ENCODE peak calls at places on chromosome 12, in five cellular contexts. F, D, O, X and N are unnamed samples.

GRCh38 chr12:57110189-57111045 is 745 bp downstream of the STAT6 start:
- DNase-seq in O (no peak), D (peak; percentile 71), X (peak; percentile 70), F (peak; percentile 48), N (peak; percentile 73)

GRCh38 chr12:116528067-116528466 is 31.1 kb upstream of the MAP1LC3B2 start:
- DNase-seq in D (no peak), O (peak; percentile 82), F (peak; percentile 77), X (no peak), N (no peak)

GRCh38 chr12:12481636-12482035 is 81.0 kb downstream of the DUSP16 start:
- DNase-seq in X (no peak), O (no peak), D (no peak), F (no peak), N (no peak)

GRCh38 chr12:64669270-64669842 is 59.1 kb downstream of the RASSF3 start:
- DNase-seq in O (no peak), D (peak; percentile 46), F (no peak), X (peak; percentile 38), N (peak; percentile 26)

GRCh38 chr12:6215932-6216494 is 15.8 kb downstream of the CD9 start:
- DNase-seq in O (peak; percentile 91), F (peak; percentile 96), X (peak; percentile 92), D (no peak), N (no peak)

GRCh38 chr12:104482113-104482512 is 25.4 kb downstream of the CHST11 start:
- DNase-seq in O (no peak), F (no peak), X (no peak), D (peak; percentile 43), N (no peak)

GRCh38 chr12:101877816-101878811 is 734 bp downstream of the DRAM1 start:
- DNase-seq in X (peak; percentile 30), D (no peak), O (no peak), F (peak; percentile 26), N (peak; percentile 9)

GRCh38 chr12:11133816-11134215 is 628 bp downstream of the TAS2R30 start:
- DNase-seq in O (no peak), D (no peak), F (no peak), X (no peak), N (no peak)

GRCh38 chr12:10214131-10214876 is 1.6 kb downstream of the GABARAPL1 start:
- DNase-seq in O (peak; percentile 83), F (peak; percentile 8), X (no peak), D (no peak), N (no peak)

GRCh38 chr12:27272375-27273028 is 28.4 kb downstream of the STK38L start:
- DNase-seq in F (no peak), X (no peak), O (peak; percentile 53), D (no peak), N (no peak)

GRCh38 chr12:92673756-92674155 is 29.0 kb upstream of the PLEKHG7 start:
- DNase-seq in D (no peak), X (no peak), O (no peak), F (no peak), N (no peak)

GRCh38 chr12:56021882-56022497 is 1.1 kb downstream of the IKZF4 start:
- DNase-seq in D (no peak), O (no peak), F (no peak), X (no peak), N (no peak)

GRCh38 chr12:73112035-73112816 is 840.1 kb downstream of the TRHDE start:
- DNase-seq in F (no peak), D (no peak), X (no peak), O (no peak), N (no peak)

GRCh38 chr12:82625523-82625922 is 61.2 kb upstream of the TMTC2 start:
- DNase-seq in D (no peak), F (no peak), O (no peak), X (no peak), N (no peak)

GRCh38 chr12:51590347-51591019 is 550 bp upstream of the SCN8A start:
- DNase-seq in X (no peak), D (peak; percentile 34), F (peak; percentile 20), O (peak; percentile 51), N (peak; percentile 63)

GRCh38 chr12:72346331-72346944 is 74.3 kb downstream of the TRHDE start:
- DNase-seq in X (peak; percentile 59), F (peak; percentile 7), D (no peak), O (peak; percentile 61), N (no peak)

GRCh38 chr12:45427042-45427441 is 211.1 kb downstream of the ANO6 start:
- DNase-seq in X (no peak), F (no peak), D (no peak), O (no peak), N (no peak)

GRCh38 chr12:22658214-22658613 is 33.2 kb downstream of the ETNK1 start:
- DNase-seq in D (no peak), X (no peak), O (peak; percentile 94), F (peak; percentile 65), N (no peak)

GRCh38 chr12:67056329-67056728 is 212.8 kb upstream of the CAND1 start:
- DNase-seq in X (no peak), D (no peak), F (no peak), O (no peak), N (no peak)

GRCh38 chr12:53938276-53939140 is at the start of gene HOXC13:
- DNase-seq in D (no peak), X (no peak), F (peak; percentile 99), O (no peak), N (peak; percentile 21)

GRCh38 chr12:53941187-53941586 is 2.6 kb downstream of the HOXC13 start:
- DNase-seq in D (no peak), X (no peak), F (no peak), O (no peak), N (no peak)

GRCh38 chr12:53940448-53941014 is 1.9 kb downstream of the HOXC13 start:
- DNase-seq in F (no peak), O (no peak), X (no peak), D (no peak), N (no peak)

GRCh38 chr12:53937596-53938275 is 895 bp upstream of the HOXC13 start:
- DNase-seq in F (no peak), X (no peak), D (no peak), O (no peak), N (no peak)

GRCh38 chr12:53939141-53940108 is 794 bp downstream of the HOXC13 start:
- DNase-seq in D (no peak), O (no peak), X (no peak), F (peak; percentile 74), N (no peak)
- H3K27ac ChIP-seq in D (no peak overlapping the region), O (no peak overlapping the region), X (no peak overlapping the region), F (peak overlapping the region; percentile 42), N (no peak overlapping the region)

DNA sequence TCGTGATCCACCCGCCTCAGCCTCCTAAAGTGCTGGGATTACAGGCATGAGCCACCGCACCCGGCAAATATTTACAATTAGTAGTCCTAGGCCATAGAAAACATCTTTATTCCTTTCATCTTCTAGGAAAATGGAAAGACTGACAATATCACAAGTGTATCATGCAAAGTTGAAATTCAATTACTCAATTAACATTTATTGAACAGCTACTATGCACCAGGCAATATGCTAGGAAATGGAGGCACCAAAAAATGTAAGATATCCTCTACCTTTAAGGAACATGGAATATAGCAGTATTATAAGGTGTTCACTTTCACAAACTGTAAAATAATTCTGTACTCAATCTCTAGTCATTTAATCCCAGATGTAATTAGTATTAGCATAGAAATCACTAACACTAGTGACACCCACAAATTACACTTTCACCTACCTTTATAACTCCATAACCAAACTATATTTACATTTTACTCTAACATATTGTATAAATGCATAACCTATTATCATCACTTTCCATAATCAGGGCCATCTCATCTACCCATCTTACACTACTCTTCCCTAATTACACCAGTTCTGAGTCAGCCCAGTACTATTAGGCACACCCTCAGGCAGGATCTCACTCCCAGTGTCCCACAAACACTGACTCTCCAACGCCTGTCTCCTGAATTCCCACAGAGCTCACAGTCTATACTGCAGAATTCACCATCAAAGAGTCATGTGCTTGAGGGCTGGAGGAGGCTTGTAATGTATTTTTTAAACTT is 10.4 kb downstream of the CORO1C start:
- DNase-seq in F (peak; percentile 71), O (peak; percentile 63), X (no peak), D (no peak), N (no peak)
- H3K27ac ChIP-seq in F (peak overlapping the region; percentile 14), O (peak overlapping the region; percentile 98), X (no peak overlapping the region), D (no peak overlapping the region), N (no peak overlapping the region)

GRCh38 chr12:132266370-132266769 is 63.0 kb downstream of the GALNT9 start:
- DNase-seq in X (no peak), O (no peak), D (no peak), F (no peak), N (no peak)

GRCh38 chr12:132265056-132265800 is 64.2 kb downstream of the GALNT9 start:
- DNase-seq in F (no peak), X (no peak), O (no peak), D (no peak), N (no peak)

GRCh38 chr12:132268674-132269073 is 60.7 kb downstream of the GALNT9 start:
- DNase-seq in X (no peak), D (no peak), O (no peak), F (no peak), N (no peak)

GRCh38 chr12:132267873-132268272 is 61.5 kb downstream of the GALNT9 start:
- DNase-seq in D (no peak), O (no peak), F (no peak), X (no peak), N (no peak)

DNA sequence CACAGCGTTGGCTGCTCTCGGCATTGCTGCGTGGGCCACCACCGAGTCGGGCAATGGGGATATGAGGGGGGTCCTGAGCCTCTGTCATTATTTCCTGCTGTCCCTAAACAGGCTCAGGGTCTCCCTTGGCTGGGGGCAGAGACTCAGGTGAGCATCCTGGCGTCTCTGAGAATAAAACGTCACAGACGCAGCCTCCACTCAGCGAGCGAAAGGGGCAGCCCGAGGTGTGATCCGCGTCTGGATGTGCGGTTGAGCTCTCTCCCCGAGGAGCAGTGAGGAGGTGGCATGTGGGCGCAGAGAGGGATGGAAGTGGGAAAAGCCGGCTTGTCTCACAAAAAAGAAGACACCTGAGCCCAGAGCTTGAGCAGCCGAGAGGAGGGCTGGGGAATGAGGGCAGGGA is 62.6 kb downstream of the GALNT9 start:
- DNase-seq in F (no peak), X (no peak), D (no peak), O (no peak), N (no peak)
- H3K27ac ChIP-seq in F (no peak overlapping the region), X (no peak overlapping the region), D (no peak overlapping the region), O (no peak overlapping the region), N (no peak overlapping the region)

DNA sequence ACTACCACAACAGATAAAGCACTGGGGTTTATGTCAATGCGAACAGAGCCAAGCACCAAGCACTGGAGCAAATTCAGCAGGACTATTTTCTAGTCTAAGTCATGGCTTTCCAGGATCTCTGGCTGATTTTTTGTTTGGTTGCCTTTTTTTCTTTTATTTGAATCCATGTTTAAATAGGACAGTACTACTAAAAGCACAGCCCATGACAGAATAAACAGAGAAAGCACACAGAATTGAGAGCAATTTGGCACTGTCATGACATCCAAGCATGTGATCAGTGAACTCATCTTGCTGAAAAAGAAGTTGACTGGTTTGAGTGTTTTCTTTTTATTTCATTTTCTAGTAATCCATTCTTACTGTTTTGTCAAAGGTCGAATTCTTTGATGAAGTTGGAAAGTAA is 23.1 kb upstream of the RERG start:
- DNase-seq in D (no peak), F (no peak), X (no peak), O (no peak), N (no peak)
- H3K27ac ChIP-seq in D (no peak overlapping the region), F (no peak overlapping the region), X (no peak overlapping the region), O (no peak overlapping the region), N (no peak overlapping the region)